ENCODE peak calls at places on chromosomes 6 and 20, in ten cellular contexts. X is heart right ventricle; I is psoas muscle; E is A549; K is tibial nerve; S is lung; H is mesendoderm; P is CD4-positive, CD25-positive, alpha-beta regulatory T cell; J is pancreas; Q is CD8-positive, alpha-beta T cell. Z is an unnamed sample.
A peak's percentile ranks its signal among the peaks of the same experiment; 100 is the strongest.

GRCh38 chr20:35408270-35408669 is 3.5 kb downstream of the UQCC1 start:
- DNase-seq in I (no peak), X (no peak), K (no peak), S (no peak), H (no peak), J (no peak), Q (no peak), E (no peak), P (no peak), Z (no peak)

GRCh38 chr6:138383776-138384175 is 6.1 kb downstream of the SMIM28 start:
- DNase-seq in J (no peak), K (no peak), P (no peak), Q (no peak), I (no peak), H (peak; percentile 21), E (no peak), S (no peak), X (no peak), Z (no peak)

GRCh38 chr6:101558712-101559111 is 165.2 kb downstream of the GRIK2 start:
- DNase-seq in Q (no peak), X (no peak), P (no peak), K (no peak), E (no peak), H (no peak), S (no peak), J (no peak), I (no peak), Z (no peak)

GRCh38 chr20:36525620-36526365 is 15.5 kb upstream of the MYL9 start:
- DNase-seq in S (no peak), Q (no peak), E (no peak), X (no peak), I (no peak), K (no peak), P (no peak), J (no peak), H (no peak), Z (no peak)

GRCh38 chr6:30813623-30814136 is 69.3 kb upstream of the IER3 start:
- DNase-seq in I (no peak), J (no peak), H (no peak), E (no peak), K (no peak), P (no peak), S (no peak), X (no peak), Q (no peak), Z (no peak)

GRCh38 chr6:12635813-12636212 is 80.8 kb upstream of the PHACTR1 start:
- DNase-seq in I (no peak), Q (no peak), E (no peak), K (no peak), H (peak; percentile 26), J (no peak), X (no peak), P (no peak), S (no peak), Z (peak; percentile 12)

GRCh38 chr6:29992792-29993191 is 50.5 kb downstream of the HLA-A start:
- DNase-seq in E (peak; percentile 6), Q (no peak), I (no peak), P (no peak), S (no peak), X (no peak), H (no peak), K (no peak), J (no peak), Z (peak; percentile 81)

GRCh38 chr6:39419607-39420006 is 97.1 kb upstream of the KCNK16 start:
- DNase-seq in X (no peak), S (peak; percentile 10), H (no peak), I (no peak), J (no peak), E (no peak), Q (no peak), P (no peak), K (no peak), Z (no peak)

GRCh38 chr20:24653306-24653705 is 183.9 kb downstream of the SYNDIG1 start:
- DNase-seq in J (no peak), E (peak; percentile 78), H (no peak), Q (no peak), S (no peak), K (no peak), I (no peak), P (no peak), X (no peak), Z (no peak)

GRCh38 chr20:1324598-1325172 is 4.3 kb downstream of the SDCBP2 start:
- DNase-seq in Q (peak; percentile 52), P (no peak), K (no peak), J (no peak), H (no peak), X (no peak), E (peak; percentile 42), S (no peak), I (no peak), Z (peak; percentile 77)

DNA sequence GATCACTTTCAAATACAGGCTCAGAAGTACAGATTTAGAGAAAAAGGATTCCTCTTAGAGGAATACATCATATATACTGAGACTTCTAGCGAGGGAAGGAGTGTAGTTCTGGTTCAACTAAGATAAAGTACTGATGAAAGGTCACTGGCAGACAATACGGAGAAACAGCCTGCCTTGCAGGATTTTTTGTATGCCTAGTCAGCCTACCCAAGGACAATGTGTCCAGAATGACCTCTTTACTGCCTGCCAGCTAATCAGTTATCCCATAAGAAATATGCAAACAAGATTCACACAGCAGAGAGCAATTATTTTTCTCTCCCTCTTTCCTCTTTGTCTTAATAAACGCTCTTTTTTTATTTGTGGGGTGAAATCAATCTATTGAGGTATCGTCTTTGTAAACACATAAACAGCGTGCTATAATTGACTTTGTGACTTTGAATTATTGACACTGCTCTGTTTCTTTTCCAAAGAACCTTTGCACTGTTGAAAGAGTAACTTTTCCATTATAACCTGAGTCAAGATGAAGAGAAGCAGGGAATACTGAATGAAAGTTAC is 1.4 kb upstream of the TSPYL4 start:
- DNase-seq in I (no peak), S (no peak), X (no peak), P (no peak), K (no peak), J (no peak), H (peak; percentile 8), E (no peak), Q (no peak), Z (peak; percentile 48)
- H3K4me3 ChIP-seq in I (peak overlapping the region; percentile 88), S (no peak overlapping the region), X (peak overlapping the region; percentile 78), P (no peak overlapping the region), K (no peak overlapping the region), J (no peak overlapping the region), H (no peak overlapping the region), E (no peak overlapping the region), Q (no peak overlapping the region), Z (peak overlapping the region; percentile 22)

GRCh38 chr6:24947636-24948035 is 11.9 kb upstream of the RIPOR2 start:
- DNase-seq in K (no peak), H (no peak), Q (no peak), P (no peak), J (no peak), X (no peak), S (no peak), E (no peak), I (no peak), Z (no peak)

GRCh38 chr6:24951831-24952299 is 16.1 kb upstream of the RIPOR2 start:
- DNase-seq in J (no peak), I (no peak), X (no peak), S (peak; percentile 43), H (no peak), K (peak; percentile 13), P (peak; percentile 75), Q (peak; percentile 50), E (no peak), Z (no peak)

GRCh38 chr6:24945046-24945445 is 9.3 kb upstream of the RIPOR2 start:
- DNase-seq in I (no peak), K (no peak), J (no peak), Q (no peak), H (no peak), P (no peak), S (no peak), E (no peak), X (no peak), Z (no peak)

GRCh38 chr6:24950210-24950941 is 14.6 kb upstream of the RIPOR2 start:
- DNase-seq in H (no peak), S (no peak), Q (no peak), E (no peak), I (no peak), X (no peak), J (no peak), K (no peak), P (no peak), Z (no peak)

DNA sequence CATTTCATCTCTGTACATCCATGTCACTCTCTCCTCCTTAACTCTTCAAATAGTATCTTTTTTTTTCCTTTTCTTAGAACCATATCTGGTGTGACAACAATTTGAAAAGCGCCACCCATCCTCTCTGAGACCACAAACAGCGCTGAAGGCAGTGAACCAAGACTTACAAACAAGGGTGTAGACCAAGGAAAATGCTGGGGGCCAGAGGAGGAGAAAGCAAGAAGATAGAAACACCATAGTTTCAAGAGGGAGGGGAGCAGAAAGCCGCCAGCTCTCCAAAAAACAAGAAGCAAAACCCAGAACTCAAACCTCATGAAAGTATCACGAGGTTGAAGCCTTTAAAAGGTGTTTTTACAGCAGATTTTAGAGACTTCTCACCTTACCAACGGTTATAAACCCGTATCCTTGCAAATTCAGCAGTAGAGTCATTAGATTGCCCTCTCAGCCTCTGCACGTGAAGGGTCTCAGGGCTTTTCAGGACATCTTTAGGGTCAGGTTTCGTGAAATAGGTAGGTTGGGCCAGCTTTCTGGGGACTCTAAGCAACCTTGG is 13.3 kb upstream of the RIPOR2 start:
- DNase-seq in K (no peak), S (no peak), E (no peak), J (no peak), P (peak; percentile 69), H (no peak), I (no peak), Q (peak; percentile 63), X (no peak), Z (no peak)
- H3K4me3 ChIP-seq in K (no peak overlapping the region), S (no peak overlapping the region), E (no peak overlapping the region), J (no peak overlapping the region), P (peak overlapping the region; percentile 78), H (no peak overlapping the region), I (no peak overlapping the region), Q (peak overlapping the region; percentile 38), X (no peak overlapping the region), Z (no peak overlapping the region)

DNA sequence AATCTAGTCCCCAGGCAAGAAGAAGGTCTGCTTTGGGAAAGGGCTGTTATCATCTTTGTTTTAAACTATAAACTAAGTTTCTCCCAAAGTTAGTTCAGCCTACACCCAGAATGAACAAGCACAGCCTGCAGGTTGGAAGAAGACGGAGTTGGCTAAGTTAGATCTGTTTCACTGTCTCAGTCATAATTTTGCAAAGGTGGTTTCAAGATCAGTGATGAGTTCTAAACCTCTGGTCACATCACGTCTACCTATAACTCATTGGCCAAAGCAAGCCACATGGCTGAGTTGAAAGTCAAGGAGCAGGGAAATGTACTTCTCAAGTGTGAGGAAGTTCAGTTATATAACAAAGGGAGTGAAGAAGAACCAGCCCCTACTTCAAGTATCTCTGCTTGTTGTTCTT is 50.5 kb upstream of the ECI2 start:
- DNase-seq in E (no peak), J (no peak), Q (no peak), K (no peak), X (no peak), I (no peak), H (no peak), S (no peak), P (no peak), Z (no peak)
- H3K4me3 ChIP-seq in E (no peak overlapping the region), J (no peak overlapping the region), Q (no peak overlapping the region), K (no peak overlapping the region), X (no peak overlapping the region), I (no peak overlapping the region), H (no peak overlapping the region), S (no peak overlapping the region), P (no peak overlapping the region), Z (no peak overlapping the region)

GRCh38 chr6:25165817-25166216 is 113.4 kb upstream of the CARMIL1 start:
- DNase-seq in P (no peak), Q (no peak), S (no peak), X (no peak), H (no peak), I (no peak), J (no peak), E (no peak), K (no peak), Z (no peak)
- H3K4me3 ChIP-seq in P (no peak overlapping the region), Q (no peak overlapping the region), S (peak overlapping the region; percentile 47), X (no peak overlapping the region), H (no peak overlapping the region), I (no peak overlapping the region), J (no peak overlapping the region), E (no peak overlapping the region), K (no peak overlapping the region), Z (no peak overlapping the region)